ENCODE peak calls at places on chromosomes 1 and 21, in eight cellular contexts. One of them, this sample, is unnamed.
A peak's percentile ranks its signal among the peaks of the same experiment; 100 is the strongest.

GRCh38 chr21:26958792-26959191 is 8.1 kb downstream of the ADAMTS5 start:
- DNase-seq in heart left ventricle: peak; percentile 28
- DNase-seq in transverse colon: no peak
- DNase-seq in OCI-LY7: no peak
- DNase-seq in right cardiac atrium: no peak
- DNase-seq in tibial nerve: no peak
- DNase-seq in breast epithelium: no peak
- DNase-seq in endodermal cell: no peak
- DNase-seq in this sample: no peak

GRCh38 chr1:45846931-45847330 is 43.5 kb downstream of the MAST2 start:
- DNase-seq in endodermal cell: no peak
- DNase-seq in heart left ventricle: no peak
- DNase-seq in breast epithelium: no peak
- DNase-seq in right cardiac atrium: no peak
- DNase-seq in OCI-LY7: no peak
- DNase-seq in transverse colon: no peak
- DNase-seq in tibial nerve: no peak
- DNase-seq in this sample: no peak

GRCh38 chr1:116948642-116949041 is 38.9 kb downstream of the PTGFRN start:
- DNase-seq in breast epithelium: no peak
- DNase-seq in heart left ventricle: no peak
- DNase-seq in transverse colon: no peak
- DNase-seq in endodermal cell: no peak
- DNase-seq in right cardiac atrium: no peak
- DNase-seq in OCI-LY7: no peak
- DNase-seq in tibial nerve: no peak
- DNase-seq in this sample: no peak

GRCh38 chr21:39083377-39084008 is 99.8 kb downstream of the PSMG1 start:
- DNase-seq in tibial nerve: no peak
- DNase-seq in heart left ventricle: no peak
- DNase-seq in OCI-LY7: no peak
- DNase-seq in breast epithelium: no peak
- DNase-seq in endodermal cell: no peak
- DNase-seq in transverse colon: peak; percentile 72
- DNase-seq in right cardiac atrium: no peak
- DNase-seq in this sample: no peak

GRCh38 chr21:46221664-46222435 is 6.7 kb downstream of the LSS start:
- DNase-seq in right cardiac atrium: peak; percentile 77
- DNase-seq in tibial nerve: no peak
- DNase-seq in OCI-LY7: no peak
- DNase-seq in breast epithelium: peak; percentile 24
- DNase-seq in transverse colon: no peak
- DNase-seq in heart left ventricle: no peak
- DNase-seq in endodermal cell: no peak
- DNase-seq in this sample: no peak

GRCh38 chr1:31501505-31501904 is 74.8 kb upstream of the TINAGL1 start:
- DNase-seq in right cardiac atrium: no peak
- DNase-seq in breast epithelium: no peak
- DNase-seq in OCI-LY7: no peak
- DNase-seq in transverse colon: no peak
- DNase-seq in heart left ventricle: no peak
- DNase-seq in tibial nerve: no peak
- DNase-seq in endodermal cell: peak; percentile 76
- DNase-seq in this sample: no peak

GRCh38 chr1:70044832-70045231 is 160.5 kb downstream of the LRRC40 start:
- DNase-seq in endodermal cell: no peak
- DNase-seq in tibial nerve: no peak
- DNase-seq in breast epithelium: no peak
- DNase-seq in transverse colon: no peak
- DNase-seq in heart left ventricle: no peak
- DNase-seq in right cardiac atrium: no peak
- DNase-seq in OCI-LY7: no peak
- DNase-seq in this sample: no peak

GRCh38 chr1:11961230-11961629 is 19.0 kb upstream of the MFN2 start:
- DNase-seq in endodermal cell: no peak
- DNase-seq in right cardiac atrium: no peak
- DNase-seq in breast epithelium: no peak
- DNase-seq in heart left ventricle: no peak
- DNase-seq in tibial nerve: no peak
- DNase-seq in OCI-LY7: no peak
- DNase-seq in transverse colon: no peak
- DNase-seq in this sample: no peak

GRCh38 chr1:83588140-83588539 is 410.8 kb downstream of the TTLL7 start:
- DNase-seq in transverse colon: no peak
- DNase-seq in right cardiac atrium: no peak
- DNase-seq in heart left ventricle: no peak
- DNase-seq in tibial nerve: no peak
- DNase-seq in breast epithelium: no peak
- DNase-seq in endodermal cell: no peak
- DNase-seq in OCI-LY7: no peak
- DNase-seq in this sample: no peak

GRCh38 chr1:83596331-83596730 is 402.6 kb downstream of the TTLL7 start:
- DNase-seq in OCI-LY7: no peak
- DNase-seq in transverse colon: no peak
- DNase-seq in breast epithelium: no peak
- DNase-seq in tibial nerve: no peak
- DNase-seq in heart left ventricle: no peak
- DNase-seq in right cardiac atrium: no peak
- DNase-seq in endodermal cell: no peak
- DNase-seq in this sample: no peak

GRCh38 chr1:83593073-83593472 is 405.9 kb downstream of the TTLL7 start:
- DNase-seq in endodermal cell: peak; percentile 66
- DNase-seq in heart left ventricle: no peak
- DNase-seq in right cardiac atrium: no peak
- DNase-seq in transverse colon: no peak
- DNase-seq in tibial nerve: no peak
- DNase-seq in OCI-LY7: peak; percentile 21
- DNase-seq in breast epithelium: no peak
- DNase-seq in this sample: no peak
- H3K4me1 ChIP-seq in endodermal cell: no peaks in the 10 kb centered on the region
- H3K4me1 ChIP-seq in heart left ventricle: no peaks in the 10 kb centered on the region
- H3K4me1 ChIP-seq in right cardiac atrium: no peaks in the 10 kb centered on the region
- H3K4me1 ChIP-seq in transverse colon: no peaks in the 10 kb centered on the region
- H3K4me1 ChIP-seq in tibial nerve: no peaks in the 10 kb centered on the region
- H3K4me1 ChIP-seq in OCI-LY7: no peaks in the 10 kb centered on the region
- H3K4me1 ChIP-seq in breast epithelium: no peaks in the 10 kb centered on the region
- H3K4me1 ChIP-seq in this sample: peaks cover 3% of the 10 kb centered on the region

DNA sequence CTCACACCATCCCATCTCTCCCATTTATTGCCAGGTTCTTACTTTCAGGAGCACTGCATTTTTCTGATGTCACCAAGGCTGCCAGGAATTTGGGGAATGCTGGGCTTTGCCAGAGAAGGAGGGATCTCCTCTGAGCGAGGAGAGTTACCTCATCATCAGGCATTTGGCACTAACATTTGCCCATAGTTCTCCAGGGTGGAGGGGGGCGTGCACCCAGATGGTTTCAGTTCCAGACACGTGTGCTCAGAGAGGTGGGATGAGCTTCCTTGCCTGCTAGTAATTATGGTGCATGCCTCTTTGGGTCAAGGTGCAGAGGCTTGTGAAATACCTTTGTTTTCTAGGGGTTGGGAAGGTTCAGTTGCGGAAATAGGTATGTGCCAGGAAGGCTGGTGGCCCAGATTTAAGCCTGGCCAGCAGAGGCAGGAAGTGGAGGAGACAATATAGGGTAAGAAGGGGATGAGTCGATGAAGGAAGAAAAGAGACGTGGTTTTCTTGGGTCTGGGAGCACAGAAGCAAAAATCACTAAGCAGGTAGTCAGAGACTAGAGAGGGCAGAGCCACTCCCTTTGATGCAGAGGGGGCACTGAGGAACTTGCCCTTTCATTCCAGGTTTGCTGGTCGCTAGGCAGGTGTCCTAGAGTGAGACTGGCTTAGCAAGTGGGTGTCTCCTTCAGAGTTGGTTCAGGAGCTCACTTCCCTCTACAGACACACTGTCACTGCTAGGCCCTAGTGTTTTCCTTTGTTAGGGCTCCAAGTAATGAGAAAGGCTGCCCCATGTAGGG is 7.2 kb downstream of the TUFT1 start:
- DNase-seq in OCI-LY7: no peak
- DNase-seq in endodermal cell: peak; percentile 93
- DNase-seq in transverse colon: peak; percentile 81
- DNase-seq in heart left ventricle: peak; percentile 46
- DNase-seq in breast epithelium: peak; percentile 69
- DNase-seq in tibial nerve: no peak
- DNase-seq in right cardiac atrium: no peak
- DNase-seq in this sample: no peak
- H3K4me3 ChIP-seq in OCI-LY7: no peak overlapping the region
- H3K4me3 ChIP-seq in endodermal cell: peak overlapping the region; percentile 19
- H3K4me3 ChIP-seq in transverse colon: no peak overlapping the region
- H3K4me3 ChIP-seq in heart left ventricle: no peak overlapping the region
- H3K4me3 ChIP-seq in breast epithelium: peak overlapping the region; percentile 21
- H3K4me3 ChIP-seq in tibial nerve: no peak overlapping the region
- H3K4me3 ChIP-seq in right cardiac atrium: no peak overlapping the region
- H3K4me3 ChIP-seq in this sample: no peak overlapping the region

GRCh38 chr21:28804089-28804670 is 188.5 kb downstream of the LTN1 start:
- DNase-seq in breast epithelium: no peak
- DNase-seq in heart left ventricle: no peak
- DNase-seq in transverse colon: no peak
- DNase-seq in tibial nerve: no peak
- DNase-seq in right cardiac atrium: peak; percentile 25
- DNase-seq in OCI-LY7: no peak
- DNase-seq in endodermal cell: no peak
- DNase-seq in this sample: no peak
- H3K27ac ChIP-seq in breast epithelium: peak overlapping the region; percentile 70
- H3K27ac ChIP-seq in heart left ventricle: peak overlapping the region; percentile 3
- H3K27ac ChIP-seq in transverse colon: peak overlapping the region; percentile 63
- H3K27ac ChIP-seq in tibial nerve: peak overlapping the region; percentile 64
- H3K27ac ChIP-seq in right cardiac atrium: no peak overlapping the region
- H3K27ac ChIP-seq in OCI-LY7: no peak overlapping the region
- H3K27ac ChIP-seq in endodermal cell: no peak overlapping the region
- H3K27ac ChIP-seq in this sample: no peak overlapping the region

DNA sequence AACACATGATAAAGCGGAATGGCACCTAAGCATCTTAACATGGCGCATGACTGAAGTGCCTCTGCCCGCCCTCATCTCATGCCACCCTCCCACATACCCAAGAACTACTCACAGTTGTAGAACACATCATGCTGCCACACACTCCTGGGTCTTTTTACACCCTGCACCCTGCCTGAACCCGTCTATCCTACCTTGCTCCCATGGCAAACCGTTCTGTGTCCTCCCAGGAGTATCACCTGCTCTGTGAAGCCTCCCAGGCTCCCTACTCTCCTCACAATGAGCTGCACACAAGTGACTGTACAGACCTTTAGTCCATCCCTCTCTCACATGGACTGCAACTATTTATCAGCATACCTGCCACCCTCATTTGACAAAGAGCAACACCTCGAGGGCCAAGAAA is 144.0 kb downstream of the TGFBR3 start:
- DNase-seq in OCI-LY7: no peak
- DNase-seq in endodermal cell: no peak
- DNase-seq in tibial nerve: no peak
- DNase-seq in breast epithelium: no peak
- DNase-seq in right cardiac atrium: no peak
- DNase-seq in transverse colon: no peak
- DNase-seq in heart left ventricle: no peak
- DNase-seq in this sample: no peak
- H3K4me1 ChIP-seq in OCI-LY7: no peaks in the 10 kb centered on the region
- H3K4me1 ChIP-seq in endodermal cell: peaks cover 1% of the 10 kb centered on the region
- H3K4me1 ChIP-seq in tibial nerve: no peaks in the 10 kb centered on the region
- H3K4me1 ChIP-seq in breast epithelium: peaks cover 26% of the 10 kb centered on the region
- H3K4me1 ChIP-seq in right cardiac atrium: peaks cover 23% of the 10 kb centered on the region
- H3K4me1 ChIP-seq in transverse colon: peaks cover 12% of the 10 kb centered on the region
- H3K4me1 ChIP-seq in heart left ventricle: peaks cover 28% of the 10 kb centered on the region
- H3K4me1 ChIP-seq in this sample: no peaks in the 10 kb centered on the region

GRCh38 chr1:151055581-151055980 is 3.8 kb downstream of the CDC42SE1 start:
- DNase-seq in OCI-LY7: no peak
- DNase-seq in transverse colon: no peak
- DNase-seq in tibial nerve: no peak
- DNase-seq in endodermal cell: no peak
- DNase-seq in heart left ventricle: no peak
- DNase-seq in right cardiac atrium: no peak
- DNase-seq in breast epithelium: no peak
- DNase-seq in this sample: no peak
- H3K4me3 ChIP-seq in OCI-LY7: no peak overlapping the region
- H3K4me3 ChIP-seq in transverse colon: no peak overlapping the region
- H3K4me3 ChIP-seq in tibial nerve: no peak overlapping the region
- H3K4me3 ChIP-seq in endodermal cell: no peak overlapping the region
- H3K4me3 ChIP-seq in heart left ventricle: no peak overlapping the region
- H3K4me3 ChIP-seq in right cardiac atrium: no peak overlapping the region
- H3K4me3 ChIP-seq in breast epithelium: peak overlapping the region; percentile 7
- H3K4me3 ChIP-seq in this sample: peak overlapping the region; percentile 88